ENCODE peak calls at places on chromosome 16, in eight cellular contexts. One of them, this sample, is unnamed.

GRCh38 chr16:30829130-30830071 is 42.4 kb upstream of the ZNF629 start:
- DNase-seq in heart left ventricle: no peak
- DNase-seq in posterior cingulate gyrus: no peak
- DNase-seq in activated CD4-positive, alpha-beta T cell treated with anti-CD3 and anti-CD28 coated beads for 24 hours: no peak
- DNase-seq in neural progenitor cell: no peak
- DNase-seq in NCI-H2171 treated with DMSO at 0.1 percent for 48 hours: no peak
- DNase-seq in colonic mucosa: peak; percentile 78
- DNase-seq in ACHN: no peak
- DNase-seq in this sample: no peak

GRCh38 chr16:89801800-89802199 is 14.6 kb downstream of the FANCA start:
- DNase-seq in heart left ventricle: no peak
- DNase-seq in posterior cingulate gyrus: no peak
- DNase-seq in activated CD4-positive, alpha-beta T cell treated with anti-CD3 and anti-CD28 coated beads for 24 hours: no peak
- DNase-seq in neural progenitor cell: no peak
- DNase-seq in NCI-H2171 treated with DMSO at 0.1 percent for 48 hours: peak; percentile 92
- DNase-seq in colonic mucosa: no peak
- DNase-seq in ACHN: no peak
- DNase-seq in this sample: no peak

GRCh38 chr16:4376126-4376819 is 4.6 kb downstream of the VASN start:
- DNase-seq in heart left ventricle: peak; percentile 89
- DNase-seq in posterior cingulate gyrus: peak; percentile 96
- DNase-seq in activated CD4-positive, alpha-beta T cell treated with anti-CD3 and anti-CD28 coated beads for 24 hours: no peak
- DNase-seq in neural progenitor cell: peak; percentile 4
- DNase-seq in NCI-H2171 treated with DMSO at 0.1 percent for 48 hours: no peak
- DNase-seq in colonic mucosa: peak; percentile 65
- DNase-seq in ACHN: no peak
- DNase-seq in this sample: no peak

GRCh38 chr16:74015953-74016352 is 280.7 kb upstream of the PSMD7 start:
- DNase-seq in heart left ventricle: no peak
- DNase-seq in posterior cingulate gyrus: no peak
- DNase-seq in activated CD4-positive, alpha-beta T cell treated with anti-CD3 and anti-CD28 coated beads for 24 hours: no peak
- DNase-seq in neural progenitor cell: no peak
- DNase-seq in NCI-H2171 treated with DMSO at 0.1 percent for 48 hours: no peak
- DNase-seq in colonic mucosa: no peak
- DNase-seq in ACHN: no peak
- DNase-seq in this sample: no peak

GRCh38 chr16:82773018-82773417 is 146.2 kb downstream of the CDH13 start:
- DNase-seq in heart left ventricle: no peak
- DNase-seq in posterior cingulate gyrus: no peak
- DNase-seq in activated CD4-positive, alpha-beta T cell treated with anti-CD3 and anti-CD28 coated beads for 24 hours: no peak
- DNase-seq in neural progenitor cell: no peak
- DNase-seq in NCI-H2171 treated with DMSO at 0.1 percent for 48 hours: no peak
- DNase-seq in colonic mucosa: no peak
- DNase-seq in ACHN: no peak
- DNase-seq in this sample: no peak

GRCh38 chr16:18833707-18834505 is 32.6 kb upstream of the ARL6IP1 start:
- DNase-seq in heart left ventricle: no peak
- DNase-seq in posterior cingulate gyrus: no peak
- DNase-seq in activated CD4-positive, alpha-beta T cell treated with anti-CD3 and anti-CD28 coated beads for 24 hours: no peak
- DNase-seq in neural progenitor cell: no peak
- DNase-seq in NCI-H2171 treated with DMSO at 0.1 percent for 48 hours: peak; percentile 11
- DNase-seq in colonic mucosa: peak; percentile 27
- DNase-seq in ACHN: no peak
- DNase-seq in this sample: no peak

GRCh38 chr16:58048914-58049696 is 23.6 kb downstream of the MMP15 start:
- DNase-seq in heart left ventricle: no peak
- DNase-seq in posterior cingulate gyrus: peak; percentile 82
- DNase-seq in activated CD4-positive, alpha-beta T cell treated with anti-CD3 and anti-CD28 coated beads for 24 hours: no peak
- DNase-seq in neural progenitor cell: no peak
- DNase-seq in NCI-H2171 treated with DMSO at 0.1 percent for 48 hours: no peak
- DNase-seq in colonic mucosa: no peak
- DNase-seq in ACHN: no peak
- DNase-seq in this sample: no peak

GRCh38 chr16:74305286-74305685 is 8.7 kb downstream of the PSMD7 start:
- DNase-seq in heart left ventricle: no peak
- DNase-seq in posterior cingulate gyrus: no peak
- DNase-seq in activated CD4-positive, alpha-beta T cell treated with anti-CD3 and anti-CD28 coated beads for 24 hours: no peak
- DNase-seq in neural progenitor cell: no peak
- DNase-seq in NCI-H2171 treated with DMSO at 0.1 percent for 48 hours: no peak
- DNase-seq in colonic mucosa: no peak
- DNase-seq in ACHN: no peak
- DNase-seq in this sample: no peak

GRCh38 chr16:66476328-66477027 is 49.4 kb downstream of the BEAN1 start:
- DNase-seq in heart left ventricle: no peak
- DNase-seq in posterior cingulate gyrus: no peak
- DNase-seq in activated CD4-positive, alpha-beta T cell treated with anti-CD3 and anti-CD28 coated beads for 24 hours: peak; percentile 35
- DNase-seq in neural progenitor cell: no peak
- DNase-seq in NCI-H2171 treated with DMSO at 0.1 percent for 48 hours: no peak
- DNase-seq in colonic mucosa: peak; percentile 43
- DNase-seq in ACHN: no peak
- DNase-seq in this sample: no peak

GRCh38 chr16:12141073-12141472 is 164.5 kb downstream of the SNX29 start:
- DNase-seq in heart left ventricle: no peak
- DNase-seq in posterior cingulate gyrus: no peak
- DNase-seq in activated CD4-positive, alpha-beta T cell treated with anti-CD3 and anti-CD28 coated beads for 24 hours: no peak
- DNase-seq in neural progenitor cell: no peak
- DNase-seq in NCI-H2171 treated with DMSO at 0.1 percent for 48 hours: no peak
- DNase-seq in colonic mucosa: no peak
- DNase-seq in ACHN: no peak
- DNase-seq in this sample: no peak

GRCh38 chr16:75224281-75224680 is 5.5 kb downstream of the CTRB1 start:
- DNase-seq in heart left ventricle: no peak
- DNase-seq in posterior cingulate gyrus: no peak
- DNase-seq in activated CD4-positive, alpha-beta T cell treated with anti-CD3 and anti-CD28 coated beads for 24 hours: no peak
- DNase-seq in neural progenitor cell: no peak
- DNase-seq in NCI-H2171 treated with DMSO at 0.1 percent for 48 hours: no peak
- DNase-seq in colonic mucosa: no peak
- DNase-seq in ACHN: no peak
- DNase-seq in this sample: no peak

GRCh38 chr16:80250376-80250775 is 290.4 kb upstream of the DYNLRB2 start:
- DNase-seq in heart left ventricle: no peak
- DNase-seq in posterior cingulate gyrus: no peak
- DNase-seq in activated CD4-positive, alpha-beta T cell treated with anti-CD3 and anti-CD28 coated beads for 24 hours: no peak
- DNase-seq in neural progenitor cell: no peak
- DNase-seq in NCI-H2171 treated with DMSO at 0.1 percent for 48 hours: no peak
- DNase-seq in colonic mucosa: no peak
- DNase-seq in ACHN: no peak
- DNase-seq in this sample: no peak

GRCh38 chr16:85778873-85779272 is 20.5 kb downstream of the EMC8 start:
- DNase-seq in heart left ventricle: no peak
- DNase-seq in posterior cingulate gyrus: peak; percentile 66
- DNase-seq in activated CD4-positive, alpha-beta T cell treated with anti-CD3 and anti-CD28 coated beads for 24 hours: no peak
- DNase-seq in neural progenitor cell: no peak
- DNase-seq in NCI-H2171 treated with DMSO at 0.1 percent for 48 hours: no peak
- DNase-seq in colonic mucosa: no peak
- DNase-seq in ACHN: no peak
- DNase-seq in this sample: no peak

GRCh38 chr16:18931756-18932155 is 5.5 kb upstream of the SMG1 start:
- DNase-seq in heart left ventricle: peak; percentile 69
- DNase-seq in posterior cingulate gyrus: no peak
- DNase-seq in activated CD4-positive, alpha-beta T cell treated with anti-CD3 and anti-CD28 coated beads for 24 hours: no peak
- DNase-seq in neural progenitor cell: no peak
- DNase-seq in NCI-H2171 treated with DMSO at 0.1 percent for 48 hours: no peak
- DNase-seq in colonic mucosa: no peak
- DNase-seq in ACHN: no peak
- DNase-seq in this sample: no peak

GRCh38 chr16:65660390-65660789 is 538.5 kb upstream of the CDH11 start:
- DNase-seq in heart left ventricle: no peak
- DNase-seq in posterior cingulate gyrus: peak; percentile 85
- DNase-seq in activated CD4-positive, alpha-beta T cell treated with anti-CD3 and anti-CD28 coated beads for 24 hours: no peak
- DNase-seq in neural progenitor cell: no peak
- DNase-seq in NCI-H2171 treated with DMSO at 0.1 percent for 48 hours: no peak
- DNase-seq in colonic mucosa: no peak
- DNase-seq in ACHN: no peak
- DNase-seq in this sample: no peak

GRCh38 chr16:57131351-57131970 is 39.1 kb downstream of the CPNE2 start:
- DNase-seq in heart left ventricle: no peak
- DNase-seq in posterior cingulate gyrus: peak; percentile 92
- DNase-seq in activated CD4-positive, alpha-beta T cell treated with anti-CD3 and anti-CD28 coated beads for 24 hours: no peak
- DNase-seq in neural progenitor cell: no peak
- DNase-seq in NCI-H2171 treated with DMSO at 0.1 percent for 48 hours: no peak
- DNase-seq in colonic mucosa: no peak
- DNase-seq in ACHN: no peak
- DNase-seq in this sample: no peak

GRCh38 chr16:87919681-87919994 is 16.7 kb downstream of the CA5A start:
- DNase-seq in heart left ventricle: no peak
- DNase-seq in posterior cingulate gyrus: no peak
- DNase-seq in activated CD4-positive, alpha-beta T cell treated with anti-CD3 and anti-CD28 coated beads for 24 hours: no peak
- DNase-seq in neural progenitor cell: peak; percentile 42
- DNase-seq in NCI-H2171 treated with DMSO at 0.1 percent for 48 hours: no peak
- DNase-seq in colonic mucosa: no peak
- DNase-seq in ACHN: no peak
- DNase-seq in this sample: no peak

GRCh38 chr16:29820730-29821662 is 734 bp downstream of the MVP start:
- DNase-seq in heart left ventricle: peak; percentile 37
- DNase-seq in posterior cingulate gyrus: no peak
- DNase-seq in activated CD4-positive, alpha-beta T cell treated with anti-CD3 and anti-CD28 coated beads for 24 hours: no peak
- DNase-seq in neural progenitor cell: no peak
- DNase-seq in NCI-H2171 treated with DMSO at 0.1 percent for 48 hours: peak; percentile 31
- DNase-seq in colonic mucosa: peak; percentile 94
- DNase-seq in ACHN: peak; percentile 61
- DNase-seq in this sample: no peak

GRCh38 chr16:81403601-81404391 is 40.8 kb upstream of the CMIP start:
- DNase-seq in heart left ventricle: peak; percentile 79
- DNase-seq in posterior cingulate gyrus: peak; percentile 97
- DNase-seq in activated CD4-positive, alpha-beta T cell treated with anti-CD3 and anti-CD28 coated beads for 24 hours: peak; percentile 75
- DNase-seq in neural progenitor cell: peak; percentile 91
- DNase-seq in NCI-H2171 treated with DMSO at 0.1 percent for 48 hours: peak; percentile 63
- DNase-seq in colonic mucosa: peak; percentile 89
- DNase-seq in ACHN: peak; percentile 88
- DNase-seq in this sample: peak; percentile 61

GRCh38 chr16:57480127-57480753 is 6.1 kb downstream of the DOK4 start:
- DNase-seq in heart left ventricle: peak; percentile 48
- DNase-seq in posterior cingulate gyrus: no peak
- DNase-seq in activated CD4-positive, alpha-beta T cell treated with anti-CD3 and anti-CD28 coated beads for 24 hours: no peak
- DNase-seq in neural progenitor cell: no peak
- DNase-seq in NCI-H2171 treated with DMSO at 0.1 percent for 48 hours: no peak
- DNase-seq in colonic mucosa: peak; percentile 92
- DNase-seq in ACHN: peak; percentile 90
- DNase-seq in this sample: no peak

GRCh38 chr16:3665508-3665907 is 11.0 kb downstream of the DNASE1 start:
- DNase-seq in heart left ventricle: no peak
- DNase-seq in posterior cingulate gyrus: peak; percentile 74
- DNase-seq in activated CD4-positive, alpha-beta T cell treated with anti-CD3 and anti-CD28 coated beads for 24 hours: no peak
- DNase-seq in neural progenitor cell: no peak
- DNase-seq in NCI-H2171 treated with DMSO at 0.1 percent for 48 hours: no peak
- DNase-seq in colonic mucosa: no peak
- DNase-seq in ACHN: no peak
- DNase-seq in this sample: no peak

This sample was measured in iPS DF 6.9.